ENCODE peak calls at places on chromosomes 11 and 22, in six cellular contexts. One of them, this sample, is unnamed.

GRCh38 chr22:50551160-50551752 is 5.6 kb downstream of the KLHDC7B start:
- DNase-seq in A549: no peak
- DNase-seq in prostate gland: no peak
- DNase-seq in IMR-90: no peak
- DNase-seq in uterus: no peak
- DNase-seq in body of pancreas: no peak
- DNase-seq in this sample: no peak

GRCh38 chr22:45268167-45268957 is 16.4 kb upstream of the UPK3A start:
- DNase-seq in A549: no peak
- DNase-seq in prostate gland: no peak
- DNase-seq in IMR-90: no peak
- DNase-seq in uterus: peak
- DNase-seq in body of pancreas: peak
- DNase-seq in this sample: peak

GRCh38 chr22:20091690-20092476 is 11.8 kb downstream of the DGCR8 start:
- DNase-seq in A549: no peak
- DNase-seq in prostate gland: no peak
- DNase-seq in IMR-90: no peak
- DNase-seq in uterus: no peak
- DNase-seq in body of pancreas: no peak
- DNase-seq in this sample: no peak

GRCh38 chr11:134485316-134485715 is 73.3 kb upstream of the B3GAT1 start:
- DNase-seq in A549: no peak
- DNase-seq in prostate gland: no peak
- DNase-seq in IMR-90: no peak
- DNase-seq in uterus: no peak
- DNase-seq in body of pancreas: no peak
- DNase-seq in this sample: no peak

GRCh38 chr22:39216143-39216490 is 28.7 kb downstream of the PDGFB start:
- DNase-seq in A549: no peak
- DNase-seq in prostate gland: no peak
- DNase-seq in IMR-90: no peak
- DNase-seq in uterus: peak
- DNase-seq in body of pancreas: no peak
- DNase-seq in this sample: no peak

GRCh38 chr22:48579035-48579914 is 1248.4 kb downstream of the BRD1 start:
- DNase-seq in A549: no peak
- DNase-seq in prostate gland: no peak
- DNase-seq in IMR-90: no peak
- DNase-seq in uterus: no peak
- DNase-seq in body of pancreas: no peak
- DNase-seq in this sample: no peak

GRCh38 chr11:74460481-74461154 is 6.7 kb downstream of the KCNE3 start:
- DNase-seq in A549: peak
- DNase-seq in prostate gland: no peak
- DNase-seq in IMR-90: peak
- DNase-seq in uterus: no peak
- DNase-seq in body of pancreas: no peak
- DNase-seq in this sample: no peak

GRCh38 chr11:34358666-34359547 is 1.1 kb upstream of the ABTB2 start:
- DNase-seq in A549: peak
- DNase-seq in prostate gland: peak
- DNase-seq in IMR-90: peak
- DNase-seq in uterus: peak
- DNase-seq in body of pancreas: peak
- DNase-seq in this sample: no peak

GRCh38 chr11:34792143-34792542 is 124.0 kb downstream of the APIP start:
- DNase-seq in A549: no peak
- DNase-seq in prostate gland: no peak
- DNase-seq in IMR-90: no peak
- DNase-seq in uterus: no peak
- DNase-seq in body of pancreas: no peak
- DNase-seq in this sample: no peak

GRCh38 chr11:536841-537621 is at the start of gene LRRC56:
- DNase-seq in A549: peak
- DNase-seq in prostate gland: peak
- DNase-seq in IMR-90: peak
- DNase-seq in uterus: peak
- DNase-seq in body of pancreas: peak
- DNase-seq in this sample: no peak
- TF ChIP-seq POLR2A in A549: no peak
- TF ChIP-seq POLR2A in prostate gland: peak
- TF ChIP-seq POLR2A in IMR-90: peak
- TF ChIP-seq POLR2A in uterus: no peak
- TF ChIP-seq POLR2A in body of pancreas: no peak
- TF ChIP-seq POLR2A in this sample: no peak

GRCh38 chr11:67627788-67628624 is 1.7 kb downstream of the NUDT8 start:
- DNase-seq in A549: no peak
- DNase-seq in prostate gland: no peak
- DNase-seq in IMR-90: no peak
- DNase-seq in uterus: no peak
- DNase-seq in body of pancreas: no peak
- DNase-seq in this sample: no peak

GRCh38 chr11:67630943-67631331 is 1.2 kb upstream of the NUDT8 start:
- DNase-seq in A549: no peak
- DNase-seq in prostate gland: no peak
- DNase-seq in IMR-90: no peak
- DNase-seq in uterus: no peak
- DNase-seq in body of pancreas: no peak
- DNase-seq in this sample: no peak

GRCh38 chr11:67630230-67630942 is 649 bp upstream of the NUDT8 start:
- DNase-seq in A549: peak
- DNase-seq in prostate gland: peak
- DNase-seq in IMR-90: peak
- DNase-seq in uterus: peak
- DNase-seq in body of pancreas: peak
- DNase-seq in this sample: peak

GRCh38 chr11:67628710-67629385 is 889 bp downstream of the NUDT8 start:
- DNase-seq in A549: no peak
- DNase-seq in prostate gland: no peak
- DNase-seq in IMR-90: no peak
- DNase-seq in uterus: no peak
- DNase-seq in body of pancreas: no peak
- DNase-seq in this sample: no peak

GRCh38 chr11:67629386-67630229 is at the start of gene NUDT8:
- DNase-seq in A549: peak
- DNase-seq in prostate gland: peak
- DNase-seq in IMR-90: peak
- DNase-seq in uterus: peak
- DNase-seq in body of pancreas: peak
- DNase-seq in this sample: peak
- TF ChIP-seq POLR2A in A549: peak
- TF ChIP-seq POLR2A in prostate gland: peak
- TF ChIP-seq POLR2A in IMR-90: no peak
- TF ChIP-seq POLR2A in uterus: peak
- TF ChIP-seq POLR2A in body of pancreas: peak
- TF ChIP-seq POLR2A in this sample: peak

DNA sequence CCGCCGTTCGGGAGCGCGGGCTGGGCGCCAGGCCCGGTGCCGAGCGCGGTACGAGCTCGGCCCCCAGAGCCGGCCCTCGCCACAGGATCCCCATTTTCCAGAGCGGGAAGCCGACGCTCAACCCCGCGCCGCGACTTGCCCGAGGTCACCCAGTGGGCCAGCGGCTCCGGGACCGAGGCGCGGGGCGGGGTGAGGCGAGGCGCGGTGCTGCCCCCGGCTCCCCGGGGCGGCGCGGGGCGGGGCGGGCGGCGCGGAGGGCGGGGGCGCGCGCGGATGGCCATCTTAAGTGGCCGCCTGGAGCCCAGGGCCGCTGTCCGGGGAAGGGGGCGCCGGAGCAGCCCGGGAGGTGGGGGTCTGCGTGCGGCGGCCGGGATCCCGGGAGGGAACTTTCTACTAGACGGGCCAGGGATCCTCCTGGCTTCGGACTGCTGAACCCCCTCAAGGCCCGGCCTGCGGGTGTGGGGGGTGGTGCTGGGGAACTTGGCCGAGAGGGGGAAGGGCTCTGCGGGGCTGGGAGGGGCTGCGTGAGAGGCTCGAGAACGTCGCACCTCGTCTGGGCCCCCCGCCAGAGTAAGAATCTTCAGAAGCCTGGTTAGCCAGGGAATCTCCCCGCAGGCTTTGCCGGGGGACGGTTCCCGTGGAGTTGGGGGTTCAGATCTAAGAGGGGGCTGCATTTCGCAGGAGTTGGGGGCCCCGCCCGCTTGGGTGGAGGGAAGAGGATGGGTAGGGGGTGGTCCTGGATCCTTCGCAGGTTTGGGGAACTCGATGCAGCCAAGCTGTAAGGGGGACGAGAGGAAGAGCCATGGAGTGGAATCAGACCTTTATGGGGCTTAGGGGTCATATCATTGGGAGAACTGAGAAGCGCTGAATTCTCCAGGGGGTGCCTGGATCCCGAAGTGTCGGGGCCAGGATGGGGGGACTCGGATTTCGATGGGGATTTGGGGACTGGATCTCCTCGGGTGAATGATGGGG is 666 bp upstream of the INPPL1 start:
- DNase-seq in A549: peak
- DNase-seq in prostate gland: peak
- DNase-seq in IMR-90: peak
- DNase-seq in uterus: peak
- DNase-seq in body of pancreas: peak
- DNase-seq in this sample: no peak
- TF ChIP-seq POLR2A in A549: peak
- TF ChIP-seq POLR2A in prostate gland: no peak
- TF ChIP-seq POLR2A in IMR-90: no peak
- TF ChIP-seq POLR2A in uterus: no peak
- TF ChIP-seq POLR2A in body of pancreas: no peak
- TF ChIP-seq POLR2A in this sample: peak

GRCh38 chr11:128302425-128303186 is 284.8 kb downstream of the ETS1 start:
- DNase-seq in A549: no peak
- DNase-seq in prostate gland: no peak
- DNase-seq in IMR-90: no peak
- DNase-seq in uterus: no peak
- DNase-seq in body of pancreas: no peak
- DNase-seq in this sample: no peak
- TF ChIP-seq POLR2A in A549: no peak
- TF ChIP-seq POLR2A in prostate gland: no peak
- TF ChIP-seq POLR2A in IMR-90: no peak
- TF ChIP-seq POLR2A in uterus: no peak
- TF ChIP-seq POLR2A in body of pancreas: no peak
- TF ChIP-seq POLR2A in this sample: no peak

GRCh38 chr11:66857234-66857926 is 516 bp downstream of the LRFN4 start:
- DNase-seq in A549: peak
- DNase-seq in prostate gland: no peak
- DNase-seq in IMR-90: no peak
- DNase-seq in uterus: no peak
- DNase-seq in body of pancreas: no peak
- DNase-seq in this sample: peak
- TF ChIP-seq POLR2A in A549: no peak
- TF ChIP-seq POLR2A in prostate gland: no peak
- TF ChIP-seq POLR2A in IMR-90: peak
- TF ChIP-seq POLR2A in uterus: no peak
- TF ChIP-seq POLR2A in body of pancreas: no peak
- TF ChIP-seq POLR2A in this sample: no peak

GRCh38 chr11:65136515-65137096 is 2.3 kb upstream of the SYVN1 start:
- DNase-seq in A549: no peak
- DNase-seq in prostate gland: no peak
- DNase-seq in IMR-90: no peak
- DNase-seq in uterus: no peak
- DNase-seq in body of pancreas: no peak
- DNase-seq in this sample: no peak
- TF ChIP-seq POLR2A in A549: no peak
- TF ChIP-seq POLR2A in prostate gland: no peak
- TF ChIP-seq POLR2A in IMR-90: no peak
- TF ChIP-seq POLR2A in uterus: no peak
- TF ChIP-seq POLR2A in body of pancreas: no peak
- TF ChIP-seq POLR2A in this sample: no peak

DNA sequence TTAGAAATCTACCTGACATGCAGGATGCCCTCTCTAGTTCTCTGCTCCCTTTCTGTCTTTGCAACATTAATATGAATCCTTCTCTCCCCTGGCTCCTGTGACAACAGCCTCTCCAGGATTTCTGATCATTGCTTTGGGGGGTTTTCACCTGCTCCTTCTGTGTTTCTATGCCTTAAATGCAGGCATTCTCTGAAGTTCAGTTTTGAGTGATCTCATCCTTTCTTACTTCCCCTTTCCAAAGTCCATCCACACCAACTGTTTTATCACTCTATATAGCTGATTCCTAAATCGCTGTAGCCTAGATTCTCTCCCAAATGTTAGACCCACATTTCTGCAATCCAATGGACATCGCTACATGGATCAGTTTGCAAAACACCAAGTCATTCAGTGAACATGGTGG is 330.7 kb upstream of the NCAM1 start:
- DNase-seq in A549: no peak
- DNase-seq in prostate gland: no peak
- DNase-seq in IMR-90: no peak
- DNase-seq in uterus: no peak
- DNase-seq in body of pancreas: no peak
- DNase-seq in this sample: no peak
- TF ChIP-seq POLR2A in A549: no peak
- TF ChIP-seq POLR2A in prostate gland: no peak
- TF ChIP-seq POLR2A in IMR-90: no peak
- TF ChIP-seq POLR2A in uterus: no peak
- TF ChIP-seq POLR2A in body of pancreas: no peak
- TF ChIP-seq POLR2A in this sample: no peak

GRCh38 chr22:43814264-43814663 is 2.2 kb upstream of the EFCAB6 start:
- DNase-seq in A549: no peak
- DNase-seq in prostate gland: no peak
- DNase-seq in IMR-90: no peak
- DNase-seq in uterus: no peak
- DNase-seq in body of pancreas: no peak
- DNase-seq in this sample: no peak

GRCh38 chr22:43812890-43813289 is 785 bp upstream of the EFCAB6 start:
- DNase-seq in A549: no peak
- DNase-seq in prostate gland: no peak
- DNase-seq in IMR-90: no peak
- DNase-seq in uterus: no peak
- DNase-seq in body of pancreas: no peak
- DNase-seq in this sample: no peak

GRCh38 chr22:43817402-43817801 is 5.3 kb upstream of the EFCAB6 start:
- DNase-seq in A549: no peak
- DNase-seq in prostate gland: no peak
- DNase-seq in IMR-90: no peak
- DNase-seq in uterus: no peak
- DNase-seq in body of pancreas: no peak
- DNase-seq in this sample: no peak

GRCh38 chr22:43811777-43812148 is 342 bp downstream of the EFCAB6 start:
- DNase-seq in A549: no peak
- DNase-seq in prostate gland: no peak
- DNase-seq in IMR-90: peak
- DNase-seq in uterus: no peak
- DNase-seq in body of pancreas: no peak
- DNase-seq in this sample: no peak

DNA sequence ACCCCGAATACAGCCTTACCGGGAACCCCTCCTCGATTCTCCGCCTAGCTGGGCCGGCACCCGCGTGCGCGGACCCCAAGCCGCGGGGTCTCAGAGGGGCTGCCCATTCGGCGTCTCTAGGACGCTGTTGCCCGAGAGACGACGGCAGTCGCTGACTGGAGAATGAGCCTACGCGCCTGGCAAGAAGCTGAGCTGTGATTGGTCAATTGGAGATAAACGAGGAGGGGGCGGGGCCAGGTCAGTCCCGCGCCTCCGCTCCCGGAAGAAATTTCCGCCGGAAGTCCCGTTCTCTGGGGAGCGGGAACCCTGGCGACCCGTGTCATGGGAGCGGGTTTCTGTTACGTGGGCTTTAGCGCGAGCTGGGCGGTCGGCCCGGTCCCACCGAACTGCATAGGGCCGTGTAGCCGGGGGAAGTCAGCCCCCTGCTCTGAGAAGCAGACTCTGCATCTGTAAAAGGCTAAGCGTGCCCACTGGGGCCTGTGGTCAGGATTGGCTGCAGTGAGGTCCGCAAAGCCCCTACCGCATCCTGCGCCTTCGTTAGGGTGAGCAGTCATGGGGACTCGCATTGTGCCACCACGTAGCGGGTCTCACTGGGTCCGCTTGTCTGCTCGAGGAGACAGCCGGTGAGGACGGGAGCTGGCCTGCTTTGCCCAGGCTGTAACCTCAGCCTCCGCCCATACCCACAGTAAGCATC is at the start of gene EFCAB6:
- DNase-seq in A549: peak
- DNase-seq in prostate gland: peak
- DNase-seq in IMR-90: peak
- DNase-seq in uterus: peak
- DNase-seq in body of pancreas: peak
- DNase-seq in this sample: peak
- TF ChIP-seq POLR2A in A549: peak
- TF ChIP-seq POLR2A in prostate gland: no peak
- TF ChIP-seq POLR2A in IMR-90: peak
- TF ChIP-seq POLR2A in uterus: no peak
- TF ChIP-seq POLR2A in body of pancreas: peak
- TF ChIP-seq POLR2A in this sample: no peak

This sample was measured in H54.